ENCODE peak calls at places on chromosome 14, in six cellular contexts. C is astrocyte of the spinal cord; H is tibial nerve; Z is suprapubic skin; X is GM06990; S is CD4-positive, alpha-beta T cell. G is an unnamed sample.

GRCh38 chr14:58354817-58355216 is 40.9 kb upstream of the TOMM20L start:
- DNase-seq in Z (no peak), X (no peak), S (no peak), C (no peak), H (no peak), G (no peak)

GRCh38 chr14:52949711-52950409 is 990 bp downstream of the FERMT2 start:
- DNase-seq in X (no peak), H (peak), S (no peak), C (peak), Z (no peak), G (no peak)

GRCh38 chr14:91058017-91058675 is 2.3 kb downstream of the RPS6KA5 start:
- DNase-seq in C (no peak), S (no peak), H (no peak), Z (no peak), X (no peak), G (no peak)

GRCh38 chr14:91837076-91837475 is 30.3 kb downstream of the TC2N start:
- DNase-seq in X (no peak), C (no peak), H (no peak), S (no peak), Z (no peak), G (no peak)

GRCh38 chr14:105926415-105927093 is 400.2 kb downstream of the TMEM121 start:
- DNase-seq in H (no peak), S (no peak), X (no peak), Z (no peak), C (no peak), G (no peak)

GRCh38 chr14:91280129-91280528 is 35.6 kb upstream of the GPR68 start:
- DNase-seq in Z (no peak), H (no peak), X (no peak), C (no peak), S (no peak), G (no peak)

GRCh38 chr14:89184952-89185351 is 232.1 kb downstream of the FOXN3 start:
- DNase-seq in X (no peak), Z (no peak), S (no peak), H (no peak), C (no peak), G (no peak)

GRCh38 chr14:56342419-56342901 is 224.2 kb downstream of the PELI2 start:
- DNase-seq in C (peak), X (no peak), S (no peak), H (no peak), Z (no peak), G (no peak)

GRCh38 chr14:96363751-96364336 is 518 bp downstream of the GSKIP start:
- DNase-seq in S (peak), Z (no peak), H (no peak), C (peak), X (no peak), G (peak)

GRCh38 chr14:101843665-101844064 is 82.2 kb downstream of the PPP2R5C start:
- DNase-seq in C (no peak), Z (no peak), H (no peak), S (peak), X (peak), G (peak)

GRCh38 chr14:92759300-92759678 is 10.9 kb upstream of the LGMN start:
- DNase-seq in H (no peak), S (no peak), Z (no peak), C (peak), X (no peak), G (no peak)

GRCh38 chr14:58697927-58698641 is 60.3 kb downstream of the DACT1 start:
- DNase-seq in Z (no peak), X (no peak), H (no peak), S (no peak), C (no peak), G (no peak)

GRCh38 chr14:94974422-94974821 is 182.9 kb downstream of the DICER1 start:
- DNase-seq in H (no peak), X (no peak), C (no peak), S (no peak), Z (no peak), G (no peak)

GRCh38 chr14:101481557-101481956 is 79.7 kb upstream of the DIO3 start:
- DNase-seq in S (no peak), H (no peak), X (no peak), C (no peak), Z (peak), G (no peak)

GRCh38 chr14:69683971-69684370 is 72.6 kb downstream of the SUSD6 start:
- DNase-seq in C (no peak), X (no peak), Z (no peak), S (no peak), H (no peak), G (no peak)

GRCh38 chr14:68309631-68310030 is 483.2 kb downstream of the ZFP36L1 start:
- DNase-seq in S (no peak), C (peak), Z (no peak), H (no peak), X (no peak), G (no peak)

GRCh38 chr14:104657114-104657524 is 32.3 kb upstream of the INF2 start:
- DNase-seq in X (peak), H (no peak), S (no peak), C (no peak), Z (no peak), G (peak)

DNA sequence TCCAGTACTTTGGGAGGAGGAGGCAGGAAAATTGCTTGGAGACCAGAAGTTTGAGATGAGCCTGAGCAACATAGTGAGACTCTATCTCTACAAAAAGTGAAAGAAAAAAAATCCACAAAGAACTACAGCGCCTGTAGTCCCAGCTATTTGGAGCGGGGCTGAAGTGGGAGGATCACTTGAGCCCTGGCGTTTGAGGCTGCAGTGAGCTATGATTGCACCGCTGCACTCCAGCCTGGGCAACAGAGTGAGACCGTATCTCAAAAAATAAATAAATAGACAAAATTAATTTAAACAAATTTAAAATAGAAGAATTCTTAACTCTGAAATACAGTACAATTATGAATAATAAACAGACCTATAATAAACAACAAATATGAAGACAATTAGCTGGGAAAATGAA is 40.9 kb downstream of the ATL1 start:
- DNase-seq in S (no peak), X (no peak), Z (no peak), C (no peak), H (no peak), G (no peak)
- TF ChIP-seq CTCF in S (no peak), X (no peak), Z (no peak), C (no peak), H (no peak), G (no peak)

DNA sequence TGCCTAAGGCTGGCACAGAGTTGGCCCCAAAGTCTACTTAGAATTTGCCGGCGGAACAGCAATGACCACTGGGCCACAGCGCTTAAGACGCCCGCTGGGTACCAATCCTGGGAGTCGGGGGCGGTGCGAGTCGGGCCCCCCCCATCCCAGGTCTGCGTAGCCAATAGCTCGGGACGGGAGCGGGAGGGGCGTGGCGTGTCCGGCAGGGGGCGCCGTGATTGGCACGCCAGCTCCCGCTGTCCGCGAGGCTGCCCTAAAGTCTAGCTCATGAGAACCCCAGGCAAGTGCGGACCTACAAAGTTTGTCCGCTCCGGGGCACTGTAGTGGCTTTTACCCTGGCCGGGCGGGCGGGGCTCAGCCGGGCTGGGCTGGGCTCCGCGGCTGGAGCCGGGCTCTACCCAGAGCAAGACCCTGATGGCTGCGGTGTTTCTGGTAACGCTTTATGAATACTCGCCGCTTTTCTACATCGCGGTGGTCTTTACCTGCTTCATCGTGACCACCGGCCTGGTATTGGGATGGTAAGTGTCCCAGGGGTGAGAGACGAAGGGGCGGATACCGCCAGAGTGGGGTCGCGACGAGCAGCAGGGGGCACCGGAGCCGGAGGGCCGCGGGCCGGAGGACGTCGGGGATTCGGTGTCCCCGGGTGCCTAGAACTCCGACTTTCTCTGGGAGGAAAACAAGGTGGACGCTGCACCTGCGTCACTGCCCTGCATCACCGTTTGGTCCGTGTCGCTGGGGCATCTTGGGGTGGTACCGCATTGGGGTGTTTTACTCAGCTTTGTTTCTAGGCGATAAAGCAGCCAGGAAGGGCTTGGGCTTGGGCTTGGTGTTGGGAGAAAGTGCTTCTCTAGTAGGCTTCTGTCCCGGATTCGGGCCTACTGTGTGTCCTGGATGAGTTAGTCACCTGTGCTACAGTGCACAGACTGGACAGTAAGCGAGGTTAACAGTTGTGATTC is at the start of gene CGRRF1:
- DNase-seq in Z (peak), C (peak), S (peak), X (peak), H (peak), G (peak)
- TF ChIP-seq CTCF in Z (peak), C (peak), S (peak), X (peak), H (peak), G (peak)

GRCh38 chr14:71319646-71320045 is 412.4 kb downstream of the PCNX1 start:
- DNase-seq in X (no peak), S (no peak), C (no peak), H (no peak), Z (no peak), G (peak)

GRCh38 chr14:71321556-71322315 is 414.5 kb downstream of the PCNX1 start:
- DNase-seq in C (peak), Z (no peak), H (no peak), S (no peak), X (no peak), G (no peak)

GRCh38 chr14:71320107-71320733 is 413.0 kb downstream of the PCNX1 start:
- DNase-seq in Z (peak), H (peak), X (peak), S (peak), C (peak), G (peak)

GRCh38 chr14:71322660-71323250 is 415.5 kb downstream of the PCNX1 start:
- DNase-seq in Z (no peak), H (no peak), S (no peak), C (peak), X (peak), G (peak)

GRCh38 chr14:71320734-71321555 is 413.7 kb downstream of the PCNX1 start:
- DNase-seq in C (peak), S (peak), Z (peak), X (peak), H (peak), G (peak)
- TF ChIP-seq CTCF in C (no peak), S (no peak), Z (no peak), X (no peak), H (peak), G (peak)

GRCh38 chr14:73589128-73589527 is 2.5 kb upstream of the ACOT4 start:
- DNase-seq in C (no peak), X (no peak), H (no peak), Z (no peak), S (no peak), G (no peak)

GRCh38 chr14:73594491-73594890 is 2.8 kb downstream of the ACOT4 start:
- DNase-seq in S (no peak), H (no peak), X (no peak), C (no peak), Z (no peak), G (no peak)

DNA sequence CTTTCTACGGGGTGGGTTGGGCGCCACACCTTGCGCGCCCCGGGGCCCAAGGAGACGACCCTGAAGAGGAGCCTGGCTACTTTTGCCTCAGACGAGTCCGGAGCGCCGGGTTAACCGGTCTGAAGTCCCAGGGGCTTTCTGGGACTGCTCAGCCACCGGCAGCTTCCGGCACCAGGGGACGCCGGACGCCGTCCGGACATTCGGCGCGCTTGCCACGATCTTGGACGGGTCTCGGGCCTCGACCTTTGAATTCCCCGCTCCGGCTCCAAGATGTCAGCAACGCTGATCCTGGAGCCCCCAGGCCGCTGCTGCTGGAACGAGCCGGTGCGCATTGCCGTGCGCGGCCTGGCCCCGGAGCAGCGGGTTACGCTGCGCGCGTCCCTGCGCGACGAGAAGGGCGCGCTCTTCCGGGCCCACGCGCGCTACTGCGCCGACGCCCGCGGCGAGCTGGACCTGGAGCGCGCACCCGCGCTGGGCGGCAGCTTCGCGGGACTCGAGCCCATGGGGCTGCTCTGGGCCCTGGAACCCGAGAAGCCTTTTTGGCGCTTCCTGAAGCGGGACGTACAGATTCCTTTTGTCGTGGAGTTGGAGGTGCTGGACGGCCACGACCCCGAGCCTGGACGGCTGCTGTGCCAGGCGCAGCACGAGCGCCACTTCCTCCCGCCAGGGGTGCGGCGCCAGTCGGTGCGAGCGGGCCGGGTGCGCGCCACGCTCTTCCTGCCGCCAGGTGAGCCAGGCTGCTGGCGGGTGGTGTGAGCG is at the start of gene ACOT4:
- DNase-seq in S (peak), C (peak), H (no peak), X (peak), Z (no peak), G (peak)
- TF ChIP-seq CTCF in S (peak), C (no peak), H (peak), X (peak), Z (peak), G (no peak)

GRCh38 chr14:32263939-32264567 is 61.0 kb upstream of the RNU6-8 start:
- DNase-seq in H (no peak), S (no peak), X (no peak), C (no peak), Z (no peak), G (no peak)
- TF ChIP-seq CTCF in H (no peak), S (no peak), X (no peak), C (no peak), Z (no peak), G (no peak)

GRCh38 chr14:61482348-61483206 is 161.2 kb downstream of the PRKCH start:
- DNase-seq in C (no peak), S (no peak), X (no peak), H (no peak), Z (no peak), G (no peak)
- TF ChIP-seq CTCF in C (no peak), S (no peak), X (no peak), H (no peak), Z (no peak), G (no peak)

DNA sequence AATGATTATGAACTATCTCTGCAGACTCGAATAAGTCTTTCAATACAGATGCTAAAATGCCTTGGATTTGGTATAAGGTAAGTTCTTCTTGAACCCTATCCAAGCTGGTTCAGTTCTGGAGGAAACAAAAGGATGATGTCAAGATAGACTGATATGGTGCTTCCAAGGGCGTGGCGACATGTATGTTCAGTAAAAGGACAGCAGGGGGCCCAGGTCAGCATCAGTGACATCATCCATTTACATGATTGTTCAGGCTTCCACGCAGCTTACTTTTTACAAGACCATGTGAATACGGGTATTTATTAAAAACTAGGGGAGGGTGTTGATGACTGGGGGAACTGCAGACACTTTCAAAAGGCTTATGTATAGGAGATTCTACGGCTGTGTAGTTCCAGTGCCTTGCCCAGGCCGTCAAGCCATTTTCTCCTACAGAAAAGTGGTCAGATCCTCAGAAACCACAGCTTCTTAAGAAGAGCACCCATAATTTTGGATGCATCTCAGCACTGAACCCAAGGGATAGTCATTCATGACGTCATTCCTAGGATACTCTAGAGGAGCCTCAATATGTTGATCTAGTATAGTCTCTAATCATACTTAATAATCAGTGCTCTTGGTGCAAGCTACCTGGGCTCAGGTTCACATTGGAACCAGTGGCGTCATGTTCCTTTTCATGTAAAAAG is 527.7 kb downstream of the FUT8 start:
- DNase-seq in H (no peak), C (no peak), S (no peak), X (no peak), Z (no peak), G (peak)
- TF ChIP-seq CTCF in H (no peak), C (no peak), S (no peak), X (peak), Z (no peak), G (peak)